ENCODE peak calls at places on chromosomes 7 and 10, in five cellular contexts. D, V, K, U and B are unnamed samples.

GRCh38 chr10:24873281-24873683 is 79.1 kb downstream of the PRTFDC1 start:
- DNase-seq in D (peak; percentile 95), U (no peak), V (no peak), K (no peak), B (peak; percentile 97)

GRCh38 chr10:97843296-97843671 is 6.4 kb upstream of the GOLGA7B start:
- DNase-seq in U (peak; percentile 75), V (no peak), K (no peak), D (no peak), B (no peak)

GRCh38 chr10:52215745-52216361 is 98.2 kb upstream of the DKK1 start:
- DNase-seq in K (no peak), D (peak; percentile 81), U (peak; percentile 74), V (peak; percentile 68), B (peak; percentile 50)

GRCh38 chr7:11212080-11212711 is 238.5 kb downstream of the PHF14 start:
- DNase-seq in D (peak; percentile 66), U (peak; percentile 74), K (no peak), V (peak; percentile 69), B (peak; percentile 34)

GRCh38 chr7:101767544-101767943 is 49.9 kb upstream of the CUX1 start:
- DNase-seq in D (no peak), K (no peak), U (no peak), V (no peak), B (no peak)

GRCh38 chr10:79139124-79139835 is 70.5 kb downstream of the ZMIZ1 start:
- DNase-seq in K (no peak), V (no peak), U (no peak), D (peak; percentile 97), B (peak; percentile 97)

GRCh38 chr10:99850041-99850766 is 67.8 kb downstream of the ABCC2 start:
- DNase-seq in U (peak; percentile 56), V (no peak), K (no peak), D (no peak), B (no peak)

GRCh38 chr10:87658858-87659555 is 671 bp upstream of the PAPSS2 start:
- DNase-seq in U (no peak), V (no peak), K (no peak), D (peak; percentile 16), B (no peak)

GRCh38 chr7:42494199-42494710 is 257.2 kb upstream of the GLI3 start:
- DNase-seq in D (no peak), V (no peak), U (no peak), K (no peak), B (no peak)

GRCh38 chr7:2495402-2496309 is 19.5 kb upstream of the GRIFIN start:
- DNase-seq in D (no peak), K (no peak), U (peak; percentile 9), V (no peak), B (no peak)

GRCh38 chr10:23204773-23205172 is 12.7 kb downstream of the PTF1A start:
- DNase-seq in V (no peak), U (no peak), K (no peak), D (no peak), B (no peak)

GRCh38 chr7:4845740-4846142 is 16.1 kb downstream of the PAPOLB start:
- DNase-seq in V (no peak), K (no peak), U (no peak), D (no peak), B (no peak)

GRCh38 chr10:113895018-113895417 is 40.6 kb downstream of the NHLRC2 start:
- DNase-seq in V (no peak), K (no peak), U (no peak), D (peak; percentile 47), B (peak; percentile 59)

GRCh38 chr10:70756710-70757360 is 28.3 kb downstream of the TBATA start:
- DNase-seq in V (no peak), U (no peak), D (peak; percentile 48), K (peak; percentile 46), B (peak; percentile 30)

GRCh38 chr10:8403711-8404371 is 349.4 kb downstream of the GATA3 start:
- DNase-seq in V (no peak), K (no peak), D (no peak), U (no peak), B (no peak)

GRCh38 chr10:119897366-119897765 is 4.8 kb downstream of the SEC23IP start:
- DNase-seq in D (no peak), K (no peak), U (peak; percentile 63), V (no peak), B (no peak)

GRCh38 chr7:159105066-159105780 is 39.4 kb downstream of the VIPR2 start:
- DNase-seq in U (no peak), D (no peak), K (peak; percentile 65), V (no peak), B (no peak)

GRCh38 chr10:94344522-94345122 is 18.1 kb downstream of the NOC3L start:
- DNase-seq in K (no peak), V (peak; percentile 55), D (no peak), U (no peak), B (no peak)

GRCh38 chr10:68423522-68423921 is 16.4 kb upstream of the RUFY2 start:
- DNase-seq in U (no peak), V (no peak), D (no peak), K (no peak), B (no peak)

GRCh38 chr10:100790761-100791208 is 45.4 kb downstream of the PAX2 start:
- DNase-seq in K (no peak), U (no peak), V (no peak), D (no peak), B (no peak)

GRCh38 chr10:127433951-127434350 is 115.2 kb upstream of the NPS start:
- DNase-seq in V (no peak), D (peak; percentile 16), U (no peak), K (no peak), B (no peak)

GRCh38 chr10:14382022-14382421 is 51.3 kb upstream of the FRMD4A start:
- DNase-seq in V (no peak), U (no peak), K (no peak), D (peak; percentile 70), B (peak; percentile 80)

GRCh38 chr10:3992374-3993178 is 207.6 kb upstream of the KLF6 start:
- DNase-seq in V (no peak), K (no peak), D (no peak), U (no peak), B (no peak)

GRCh38 chr7:30799206-30799975 is 28.2 kb downstream of the MINDY4 start:
- DNase-seq in K (no peak), V (peak; percentile 31), D (peak; percentile 93), U (no peak), B (peak; percentile 86)

GRCh38 chr10:17349717-17350116 is 104.7 kb downstream of the ST8SIA6 start:
- DNase-seq in D (no peak), U (no peak), K (no peak), V (no peak), B (peak; percentile 43)

GRCh38 chr7:20651960-20652544 is 36.6 kb downstream of the ABCB5 start:
- DNase-seq in V (no peak), D (no peak), U (no peak), K (no peak), B (peak; percentile 25)

GRCh38 chr7:80263821-80264220 is 129.2 kb downstream of the GNAI1 start:
- DNase-seq in U (no peak), K (no peak), D (no peak), V (no peak), B (no peak)

GRCh38 chr7:108846471-108846870 is 276.8 kb downstream of the DNAJB9 start:
- DNase-seq in D (no peak), U (no peak), V (no peak), K (no peak), B (no peak)

DNA sequence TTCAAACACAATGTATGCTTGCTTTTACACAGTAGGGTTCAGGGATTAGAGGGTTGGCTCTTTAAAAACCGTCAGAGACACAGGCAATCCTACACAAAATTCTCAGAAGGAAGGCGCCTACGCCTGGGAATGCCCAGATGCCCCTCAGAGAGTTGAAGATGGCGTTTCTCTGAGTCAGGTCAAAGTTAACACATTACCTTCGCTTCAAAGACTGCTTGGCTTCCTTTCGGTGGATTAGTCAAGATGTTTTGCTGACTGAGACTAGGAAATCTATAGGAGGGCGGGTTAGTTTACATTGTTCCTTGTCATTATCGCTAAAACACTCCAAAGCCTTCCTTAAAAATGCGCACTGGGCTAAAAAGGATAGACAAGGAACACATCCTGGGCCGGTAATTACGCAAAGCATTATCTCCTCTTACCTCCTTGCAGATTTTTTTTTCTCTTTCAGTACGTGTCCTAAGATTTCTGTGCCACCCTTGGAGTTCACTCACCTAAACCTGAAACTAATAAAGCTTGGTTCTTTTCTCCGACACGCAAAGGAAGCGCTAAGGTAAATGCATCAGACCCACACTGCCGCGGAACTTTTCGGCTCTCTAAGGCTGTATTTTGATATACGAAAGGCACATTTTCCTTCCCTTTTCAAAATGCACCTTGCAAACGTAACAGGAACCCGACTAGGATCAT is 887 bp upstream of the CFTR start:
- DNase-seq in K (no peak), D (no peak), V (no peak), U (peak; percentile 77), B (no peak)
- H3K27ac ChIP-seq in K (no peak overlapping the region), D (no peak overlapping the region), V (no peak overlapping the region), U (peak overlapping the region; percentile 92), B (no peak overlapping the region)

DNA sequence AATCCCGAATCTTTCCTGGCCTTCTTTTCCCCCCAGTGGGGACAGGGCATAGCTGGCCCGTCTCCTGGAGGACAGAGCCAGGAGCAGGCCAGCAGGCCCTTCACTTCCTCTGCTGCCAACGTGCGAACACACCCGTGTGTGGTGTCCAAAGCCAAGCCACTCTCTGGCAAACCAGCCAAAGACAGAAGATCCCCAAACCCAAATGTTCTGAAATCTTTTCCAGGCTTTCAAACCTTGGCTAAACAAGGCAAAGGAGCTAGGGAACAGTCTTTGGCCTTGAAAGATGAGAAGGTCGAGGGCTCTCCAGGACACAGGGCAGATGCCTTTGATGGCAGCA is 63.0 kb downstream of the PROSER2 start:
- DNase-seq in D (no peak), K (no peak), U (no peak), V (no peak), B (no peak)
- H3K27ac ChIP-seq in D (no peak overlapping the region), K (no peak overlapping the region), U (no peak overlapping the region), V (no peak overlapping the region), B (no peak overlapping the region)

GRCh38 chr10:124048371-124049290 is 44.8 kb downstream of the CHST15 start:
- DNase-seq in U (no peak), V (no peak), D (no peak), K (peak; percentile 66), B (no peak)
- H3K27ac ChIP-seq in U (no peak overlapping the region), V (no peak overlapping the region), D (no peak overlapping the region), K (peak overlapping the region; percentile 18), B (no peak overlapping the region)

GRCh38 chr10:69464401-69464800 is 13.1 kb downstream of the TSPAN15 start:
- DNase-seq in U (no peak), D (no peak), K (peak; percentile 37), V (no peak), B (no peak)
- H3K27ac ChIP-seq in U (peak overlapping the region; percentile 55), D (no peak overlapping the region), K (peak overlapping the region; percentile 36), V (no peak overlapping the region), B (no peak overlapping the region)